ENCODE peak calls at places on chromosomes 2 and 18, in seven cellular contexts. O is Panc1, H is suprapubic skin, X is stomach, N is HCT116, P is transverse colon, U is breast epithelium. Q is an unnamed sample.

GRCh38 chr2:28209312-28209711 is 183.3 kb upstream of the FOSL2 start:
- DNase-seq in P (peak; percentile 56), O (no peak), X (no peak), N (no peak), H (no peak), U (no peak), Q (no peak)

GRCh38 chr2:75561566-75562512 is 1.1 kb upstream of the EVA1A start:
- DNase-seq in X (no peak), H (no peak), O (no peak), N (no peak), U (no peak), P (no peak), Q (no peak)

GRCh38 chr2:21633531-21634310 is 510.0 kb downstream of the TDRD15 start:
- DNase-seq in P (no peak), N (no peak), H (no peak), O (no peak), X (no peak), U (no peak), Q (no peak)

GRCh38 chr2:85357736-85358135 is 3.2 kb downstream of the ELMOD3 start:
- DNase-seq in P (no peak), N (no peak), U (no peak), O (no peak), H (no peak), X (no peak), Q (no peak)

GRCh38 chr2:196131949-196132925 is 39.1 kb downstream of the STK17B start:
- DNase-seq in O (no peak), X (no peak), N (no peak), U (no peak), P (no peak), H (no peak), Q (no peak)

GRCh38 chr2:169664978-169665930 is 29.0 kb downstream of the CFAP210 start:
- DNase-seq in N (no peak), P (no peak), O (no peak), U (no peak), H (no peak), X (no peak), Q (no peak)

GRCh38 chr2:59435630-59436029 is 1117.8 kb downstream of the BCL11A start:
- DNase-seq in U (no peak), X (no peak), N (no peak), H (no peak), P (no peak), O (no peak), Q (no peak)

GRCh38 chr2:6919912-6920905 is 3.0 kb downstream of the RNF144A start:
- DNase-seq in X (no peak), U (no peak), H (no peak), N (no peak), P (no peak), O (no peak), Q (no peak)

GRCh38 chr18:74303936-74304335 is 11.7 kb upstream of the C18orf63 start:
- DNase-seq in U (no peak), H (no peak), O (no peak), N (no peak), X (no peak), P (no peak), Q (no peak)

GRCh38 chr2:14693874-14694273 is 61.4 kb downstream of the LRATD1 start:
- DNase-seq in X (no peak), U (no peak), P (no peak), O (no peak), N (no peak), H (no peak), Q (no peak)

GRCh38 chr18:50982086-50982801 is 14.4 kb downstream of the ELAC1 start:
- DNase-seq in H (no peak), P (peak; percentile 38), N (no peak), O (no peak), U (no peak), X (no peak), Q (no peak)

GRCh38 chr18:48803951-48804855 is 146.6 kb downstream of the SMAD7 start:
- DNase-seq in X (peak; percentile 23), U (peak; percentile 42), N (no peak), P (peak; percentile 5), H (peak; percentile 56), O (no peak), Q (peak; percentile 55)

GRCh38 chr2:234469251-234469845 is 27.5 kb downstream of the ARL4C start:
- DNase-seq in X (no peak), H (no peak), O (no peak), N (no peak), P (no peak), U (no peak), Q (no peak)

GRCh38 chr2:237447496-237447895 is 33.5 kb upstream of the COL6A3 start:
- DNase-seq in U (no peak), X (no peak), P (no peak), H (no peak), O (no peak), N (no peak), Q (no peak)

GRCh38 chr2:54879598-54880355 is 156.3 kb downstream of the EML6 start:
- DNase-seq in O (no peak), H (no peak), X (no peak), N (no peak), U (no peak), P (peak; percentile 68), Q (no peak)

GRCh38 chr18:58937204-58937603 is 72.5 kb downstream of the ZNF532 start:
- DNase-seq in N (no peak), H (no peak), P (no peak), X (no peak), U (no peak), O (no peak), Q (no peak)

GRCh38 chr2:225637199-225637598 is 237.7 kb downstream of the NYAP2 start:
- DNase-seq in X (no peak), O (no peak), P (no peak), H (no peak), U (no peak), N (no peak), Q (no peak)

GRCh38 chr2:10278029-10278762 is 24.5 kb upstream of the HPCAL1 start:
- DNase-seq in X (no peak), U (no peak), N (no peak), H (no peak), O (no peak), P (peak; percentile 39), Q (peak; percentile 87)

GRCh38 chr2:134142341-134142738 is 111.5 kb upstream of the MGAT5 start:
- DNase-seq in X (no peak), U (no peak), N (no peak), P (no peak), O (no peak), H (no peak), Q (no peak)

GRCh38 chr2:1591978-1592907 is 152.1 kb downstream of the PXDN start:
- DNase-seq in N (peak; percentile 41), P (peak; percentile 84), O (no peak), U (no peak), H (no peak), X (no peak), Q (peak; percentile 76)

GRCh38 chr2:73890301-73891092 is 2.3 kb upstream of the ACTG2 start:
- DNase-seq in U (no peak), N (no peak), P (no peak), X (no peak), O (no peak), H (no peak), Q (no peak)

GRCh38 chr2:201992960-201993359 is 40.7 kb upstream of the FZD7 start:
- DNase-seq in X (no peak), O (no peak), H (no peak), P (no peak), N (no peak), U (no peak), Q (no peak)

GRCh38 chr18:61322265-61322873 is 10.9 kb upstream of the CDH20 start:
- DNase-seq in X (peak; percentile 44), P (peak; percentile 64), N (peak; percentile 27), H (no peak), O (peak; percentile 24), U (no peak), Q (peak; percentile 78)

GRCh38 chr2:88471083-88471942 is 18.8 kb upstream of the FOXI3 start:
- DNase-seq in U (no peak), X (no peak), P (no peak), H (no peak), N (no peak), O (no peak), Q (no peak)

DNA sequence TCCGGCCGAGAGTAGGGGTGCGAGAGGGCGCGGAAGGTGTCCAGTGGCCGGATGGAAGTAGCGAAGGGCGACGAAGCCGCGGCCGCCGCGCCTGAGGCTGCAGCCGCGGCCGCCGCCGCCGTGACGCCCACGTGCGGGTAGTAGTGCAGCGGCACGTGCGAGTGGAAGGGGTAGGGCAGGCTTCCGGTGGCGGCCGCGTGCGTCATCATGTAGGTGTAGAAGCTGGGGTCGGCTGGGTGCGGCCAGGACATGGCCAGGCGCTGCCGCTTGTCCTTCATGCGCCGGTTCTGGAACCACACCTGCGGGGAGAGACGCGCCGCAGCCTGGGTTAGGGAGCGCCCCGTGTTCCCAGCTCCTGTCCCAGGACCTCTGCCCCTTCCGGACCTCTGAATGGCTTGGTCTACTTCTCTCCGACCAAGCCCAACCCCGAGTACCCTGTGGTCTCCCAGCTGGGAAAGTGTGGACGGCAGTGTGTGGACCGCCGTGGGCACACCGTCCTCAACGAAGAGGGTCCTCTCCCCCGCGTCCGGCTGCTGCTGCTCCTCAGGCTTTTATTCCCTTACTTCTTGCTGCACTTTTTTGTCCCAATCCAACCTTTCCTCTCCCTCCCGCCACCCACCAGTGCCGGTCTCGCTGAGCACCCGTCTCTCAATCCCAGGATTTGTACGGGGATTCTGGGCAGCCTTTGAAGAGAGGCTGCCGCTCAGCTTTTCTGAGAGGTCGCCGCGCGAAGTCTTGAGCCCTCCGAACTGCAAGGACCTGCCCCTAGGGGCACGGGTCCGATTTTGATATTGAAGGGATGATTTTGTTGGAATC is 3.0 kb downstream of the EVX2 start:
- DNase-seq in H (no peak), U (no peak), X (no peak), P (peak; percentile 49), O (no peak), N (no peak), Q (no peak)
- H3K4me3 ChIP-seq in H (peak overlapping the region; percentile 41), U (no peak overlapping the region), X (peak overlapping the region; percentile 13), P (peak overlapping the region; percentile 48), O (no peak overlapping the region), N (no peak overlapping the region), Q (no peak overlapping the region)

GRCh38 chr2:210895132-210895531 is 338.7 kb downstream of the CPS1 start:
- DNase-seq in U (no peak), P (no peak), H (no peak), X (no peak), N (no peak), O (no peak), Q (no peak)

GRCh38 chr2:210899131-210899530 is 342.7 kb downstream of the CPS1 start:
- DNase-seq in O (peak; percentile 4), X (no peak), P (no peak), H (no peak), N (no peak), U (no peak), Q (no peak)
- TF ChIP-seq POLR2AphosphoS5 in O (no peak), X (no peak), P (no peak), H (no peak), N (no peak), U (no peak), Q (no peak)

DNA sequence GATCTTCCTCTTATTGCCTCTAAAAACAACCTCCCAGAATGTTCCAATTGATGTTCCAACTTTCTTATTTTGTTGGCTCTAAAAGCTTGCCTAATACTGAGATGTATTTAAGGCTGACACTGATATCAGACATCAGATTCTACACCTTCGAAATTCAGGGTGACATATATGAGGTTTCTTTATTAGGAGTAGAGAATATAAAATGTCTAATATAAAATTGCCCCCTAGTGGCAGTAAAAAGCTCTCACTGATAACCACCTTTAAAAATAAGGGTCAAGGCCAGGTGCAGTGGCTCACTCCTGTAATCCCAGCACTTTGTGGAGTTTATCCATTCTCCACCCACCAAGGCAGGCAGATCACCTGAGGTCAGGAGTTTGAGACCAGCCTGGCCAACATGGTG is 789.7 kb upstream of the SLC39A10 start:
- DNase-seq in H (no peak), N (no peak), O (no peak), X (no peak), P (no peak), U (no peak), Q (no peak)
- H3K4me1 ChIP-seq in H (no peaks in the 10 kb centered on the region), N (no peaks in the 10 kb centered on the region), O (no peaks in the 10 kb centered on the region), X (no peaks in the 10 kb centered on the region), P (no peaks in the 10 kb centered on the region), U (no peaks in the 10 kb centered on the region), Q (no peaks in the 10 kb centered on the region)

GRCh38 chr2:233101826-233102225 is 41.7 kb downstream of the INPP5D start:
- DNase-seq in H (no peak), U (no peak), P (no peak), O (no peak), X (no peak), N (no peak), Q (peak; percentile 65)
- H3K4me3 ChIP-seq in H (no peak overlapping the region), U (no peak overlapping the region), P (no peak overlapping the region), O (no peak overlapping the region), X (no peak overlapping the region), N (no peak overlapping the region), Q (no peak overlapping the region)

Q was measured in spleen.